ENCODE peak calls at places on chromosome 12, in eight cellular contexts. K is left ventricle myocardium inferior, W is breast epithelium, D is esophagus squamous epithelium, H is HCT116, M is brain microvascular endothelial cell, P is IMR-90, E is psoas muscle. X is an unnamed sample.

GRCh38 chr12:65662590-65662989 is 161.7 kb upstream of the HMGA2 start:
- DNase-seq in K (no peak), W (no peak), P (no peak), E (no peak), H (no peak), D (no peak), M (no peak), X (no peak)

GRCh38 chr12:55673638-55674037 is 34.1 kb downstream of the ITGA7 start:
- DNase-seq in M (no peak), K (no peak), D (no peak), P (no peak), E (no peak), H (no peak), W (no peak), X (no peak)

GRCh38 chr12:131912526-131913274 is 16.4 kb upstream of the PUS1 start:
- DNase-seq in K (peak), D (no peak), W (no peak), H (peak), M (peak), P (peak), E (peak), X (peak)

GRCh38 chr12:104465379-104465778 is 8.6 kb downstream of the CHST11 start:
- DNase-seq in P (no peak), H (no peak), E (no peak), W (no peak), D (no peak), M (no peak), K (no peak), X (no peak)

GRCh38 chr12:52798671-52799497 is 3.0 kb upstream of the KRT3 start:
- DNase-seq in H (peak), M (no peak), D (no peak), E (no peak), W (no peak), K (no peak), P (peak), X (no peak)

GRCh38 chr12:21538259-21538658 is 12.2 kb downstream of the SPX start:
- DNase-seq in H (no peak), D (no peak), P (no peak), E (no peak), W (no peak), M (no peak), K (no peak), X (no peak)

GRCh38 chr12:128734391-128734790 is 89.4 kb downstream of the SLC15A4 start:
- DNase-seq in K (no peak), E (no peak), H (no peak), W (no peak), M (no peak), P (no peak), D (no peak), X (no peak)

GRCh38 chr12:88207921-88208640 is 66.0 kb downstream of the TMTC3 start:
- DNase-seq in M (peak), P (peak), D (no peak), E (peak), H (no peak), K (no peak), W (no peak), X (peak)

GRCh38 chr12:94674835-94675234 is 24.5 kb upstream of the TMCC3 start:
- DNase-seq in H (no peak), W (no peak), E (peak), D (no peak), M (no peak), P (no peak), K (peak), X (peak)

GRCh38 chr12:13365782-13366366 is 169.3 kb downstream of the EMP1 start:
- DNase-seq in P (no peak), E (no peak), H (no peak), D (no peak), M (no peak), K (peak), W (no peak), X (no peak)

GRCh38 chr12:59164226-59164625 is 243.9 kb upstream of the LRIG3 start:
- DNase-seq in H (no peak), W (no peak), M (peak), P (no peak), K (no peak), E (no peak), D (no peak), X (no peak)

GRCh38 chr12:32558941-32559340 is 120.2 kb upstream of the DNM1L start:
- DNase-seq in P (peak), D (no peak), K (no peak), E (no peak), H (no peak), M (no peak), W (no peak), X (no peak)
- TF ChIP-seq CTCF in P (no peak), D (no peak), K (no peak), E (no peak), H (no peak), M (no peak), W (no peak), X (no peak)

GRCh38 chr12:113424915-113425823 is 3.0 kb downstream of the SDSL start:
- DNase-seq in P (peak), K (peak), M (peak), D (no peak), E (peak), H (no peak), W (no peak), X (peak)

GRCh38 chr12:113420996-113421595 is 1.1 kb upstream of the SDSL start:
- DNase-seq in M (no peak), W (no peak), P (no peak), D (no peak), K (no peak), H (no peak), E (no peak), X (peak)

GRCh38 chr12:113422929-113423669 is 919 bp downstream of the SDSL start:
- DNase-seq in D (no peak), W (no peak), E (no peak), M (no peak), H (no peak), K (no peak), P (peak), X (no peak)

GRCh38 chr12:113425960-113426453 is 3.8 kb downstream of the SDSL start:
- DNase-seq in P (no peak), W (no peak), E (no peak), M (no peak), H (no peak), D (no peak), K (no peak), X (no peak)

DNA sequence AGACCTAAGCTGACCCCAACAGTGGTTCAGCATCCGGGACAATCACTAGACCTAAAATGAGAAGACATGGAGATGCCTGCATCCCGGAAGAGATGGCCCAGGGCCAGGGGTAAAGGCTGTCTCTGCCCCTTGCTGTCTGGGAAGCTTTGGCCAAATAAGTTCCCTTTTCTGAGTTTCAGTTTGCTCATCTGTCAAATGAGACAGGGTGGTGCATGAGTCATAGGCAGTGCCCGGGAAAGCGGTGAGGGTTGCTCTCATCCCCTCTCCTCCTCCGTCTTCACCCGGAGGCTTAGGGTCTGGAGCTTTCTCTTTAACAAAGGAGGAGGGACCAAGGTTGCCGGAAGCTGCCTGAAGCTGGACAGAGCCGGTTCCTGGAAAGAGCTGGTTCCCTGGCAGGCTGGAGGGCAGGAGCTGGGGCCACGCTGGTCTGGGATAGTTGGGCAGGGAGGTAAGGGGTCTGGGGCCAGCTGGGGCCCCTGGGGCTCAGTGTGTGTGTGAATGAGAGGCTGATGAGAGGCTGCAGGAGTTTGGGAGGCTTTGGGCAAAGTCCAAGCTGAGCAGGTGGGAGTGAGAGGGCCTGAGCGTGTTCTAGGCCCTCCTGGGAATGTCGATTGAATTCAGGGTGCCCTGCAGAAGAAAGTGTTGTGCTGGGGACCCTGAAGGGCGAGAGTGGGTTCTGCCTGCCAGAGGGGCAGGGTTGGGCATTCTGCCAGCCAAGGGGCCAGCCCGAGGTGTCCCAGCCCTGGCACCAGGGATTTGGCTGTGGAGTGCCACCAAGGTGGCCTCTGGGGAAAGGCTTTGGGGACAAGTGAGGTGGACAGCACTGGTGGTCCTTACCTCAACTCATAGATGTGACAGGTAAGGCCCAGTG is at the start of gene SDSL:
- DNase-seq in H (peak), D (no peak), W (no peak), M (peak), E (peak), P (peak), K (peak), X (peak)
- H3K4me3 ChIP-seq in H (peak), D (peak), W (peak), M (peak), E (peak), P (peak), K (peak), X (peak)

DNA sequence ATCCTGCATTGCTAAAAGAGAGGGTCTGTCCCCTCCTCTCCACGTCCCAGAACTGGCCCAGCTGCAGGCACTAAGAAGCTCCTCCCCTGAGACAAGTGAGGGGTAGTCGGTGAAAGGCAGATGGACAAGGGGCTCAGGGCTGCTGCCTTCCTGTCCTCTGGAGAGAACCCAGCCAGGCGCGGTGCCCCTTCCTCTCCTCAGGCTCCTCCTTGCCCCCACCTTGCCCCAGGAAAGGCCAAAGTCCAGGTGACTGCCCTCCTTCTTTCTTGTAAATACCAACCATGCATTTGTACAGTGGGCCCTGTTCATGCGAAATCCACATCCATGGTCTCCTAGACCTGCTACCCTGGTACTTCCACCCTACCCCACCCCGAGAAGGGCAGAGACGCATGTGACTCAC is 9.7 kb downstream of the PPP1R1A start:
- DNase-seq in H (no peak), E (no peak), P (no peak), K (no peak), M (no peak), D (no peak), W (no peak), X (no peak)
- H3K27ac ChIP-seq in H (no peak), E (no peak), P (no peak), K (no peak), M (no peak), D (no peak), W (no peak), X (no peak)

DNA sequence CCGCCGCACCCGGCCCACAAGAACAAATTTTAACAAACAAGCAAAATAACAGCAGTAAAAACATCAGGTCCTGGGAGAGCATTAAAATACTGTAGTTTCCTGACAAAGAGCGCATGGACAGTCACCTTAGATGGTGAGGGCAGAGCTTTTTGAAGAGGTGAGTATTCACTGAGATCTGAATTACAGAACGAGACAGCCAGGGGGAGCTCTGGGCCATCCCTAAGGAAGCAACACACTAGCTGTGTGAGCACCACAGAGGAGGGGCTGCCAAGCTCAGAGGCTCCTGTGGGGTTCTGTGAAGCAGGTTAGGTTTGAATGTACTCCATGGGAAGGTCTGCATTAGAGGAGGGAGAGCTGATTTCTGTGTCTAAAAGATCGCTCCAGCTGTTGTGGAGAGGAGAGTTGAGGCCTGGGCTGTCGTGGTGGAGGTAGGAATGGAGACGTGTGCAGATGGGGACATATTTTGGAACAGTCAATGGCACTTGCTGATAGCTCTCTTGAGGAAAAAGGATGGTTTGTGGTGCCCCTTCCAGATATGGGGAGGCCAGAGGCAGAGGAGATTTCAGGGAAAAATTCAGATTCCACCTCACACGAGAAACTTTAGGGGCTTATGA is 72.9 kb downstream of the TRAFD1 start:
- DNase-seq in P (peak), K (no peak), E (no peak), M (peak), H (peak), D (no peak), W (no peak), X (no peak)
- TF ChIP-seq CTCF in P (peak), K (peak), E (peak), M (peak), H (peak), D (peak), W (no peak), X (peak)

X was measured in left lung.